ENCODE peak calls at places on chromosomes 12 and 14, in eight cellular contexts. Y is PC-3; O is brain microvascular endothelial cell; G is heart right ventricle; E is neuronal stem cell; W is tibial artery; A is GM12878; K is CD4-positive, alpha-beta memory T cell. C is an unnamed sample.

GRCh38 chr12:5081016-5081415 is 37.3 kb downstream of the KCNA5 start:
- DNase-seq in G (peak; percentile 30), O (no peak), K (no peak), Y (no peak), W (no peak), E (no peak), A (no peak), C (no peak)

GRCh38 chr12:65098364-65098763 is 22.7 kb downstream of the WIF1 start:
- DNase-seq in W (no peak), Y (peak; percentile 37), A (no peak), O (no peak), E (no peak), G (no peak), K (no peak), C (no peak)

GRCh38 chr14:77565289-77566081 is 51.0 kb downstream of the SPTLC2 start:
- DNase-seq in O (peak; percentile 47), Y (no peak), K (no peak), G (no peak), E (no peak), A (no peak), W (no peak), C (no peak)

GRCh38 chr14:73237219-73237785 is at the start of gene PAPLN:
- DNase-seq in G (no peak), O (no peak), E (no peak), Y (peak; percentile 29), A (no peak), K (no peak), W (peak; percentile 34), C (no peak)

GRCh38 chr14:71555654-71556559 is 376.3 kb upstream of the RGS6 start:
- DNase-seq in O (no peak), A (peak; percentile 98), G (no peak), W (no peak), E (no peak), Y (no peak), K (peak; percentile 56), C (no peak)

GRCh38 chr12:79690606-79691298 is at the start of gene PAWR:
- DNase-seq in K (no peak), G (peak; percentile 53), Y (peak; percentile 92), O (peak; percentile 45), E (peak; percentile 84), A (no peak), W (peak; percentile 57), C (no peak)

GRCh38 chr12:117507547-117507946 is 146.1 kb upstream of the NOS1 start:
- DNase-seq in W (no peak), K (no peak), E (no peak), G (no peak), O (no peak), A (no peak), Y (peak; percentile 13), C (no peak)

GRCh38 chr12:120141336-120141735 is 24.8 kb upstream of the RAB35 start:
- DNase-seq in E (no peak), G (no peak), A (no peak), K (no peak), O (no peak), W (no peak), Y (no peak), C (no peak)

GRCh38 chr12:124592050-124592449 is 24.6 kb upstream of the NCOR2 start:
- DNase-seq in O (peak; percentile 39), Y (peak; percentile 82), A (no peak), W (no peak), K (no peak), G (no peak), E (no peak), C (no peak)

GRCh38 chr12:12696562-12697383 is 790 bp upstream of the GPR19 start:
- DNase-seq in W (peak; percentile 93), E (peak; percentile 77), Y (peak; percentile 67), O (peak; percentile 84), A (peak; percentile 91), K (peak; percentile 95), G (peak; percentile 91), C (peak; percentile 78)

GRCh38 chr12:96237465-96238077 is 43.4 kb downstream of the ELK3 start:
- DNase-seq in E (no peak), A (no peak), K (peak; percentile 58), O (peak; percentile 96), W (peak; percentile 87), Y (peak; percentile 93), G (peak; percentile 52), C (no peak)

GRCh38 chr12:49983892-49984291 is 11.1 kb downstream of the AQP6 start:
- DNase-seq in Y (peak; percentile 58), E (no peak), W (no peak), O (peak; percentile 82), G (no peak), A (no peak), K (no peak), C (no peak)

GRCh38 chr14:70317969-70318634 is 41.4 kb downstream of the COX16 start:
- DNase-seq in Y (peak; percentile 73), A (peak; percentile 2), W (no peak), O (peak; percentile 64), K (no peak), E (peak; percentile 60), G (no peak), C (no peak)

GRCh38 chr12:76984566-76984965 is 80.8 kb downstream of the E2F7 start:
- DNase-seq in A (no peak), K (no peak), Y (no peak), E (no peak), O (no peak), W (no peak), G (no peak), C (no peak)

GRCh38 chr12:79402626-79403025 is 288.1 kb downstream of the PAWR start:
- DNase-seq in K (no peak), O (peak; percentile 40), W (no peak), E (no peak), G (no peak), Y (no peak), A (no peak), C (no peak)

GRCh38 chr12:10673660-10674384 is at the start of gene STYK1:
- DNase-seq in G (peak; percentile 29), O (no peak), W (peak; percentile 27), E (peak; percentile 50), Y (peak; percentile 89), A (peak; percentile 24), K (peak; percentile 57), C (peak; percentile 48)

GRCh38 chr12:54385251-54385914 is 850 bp upstream of the ZNF385A start:
- DNase-seq in K (no peak), A (no peak), W (no peak), E (no peak), Y (no peak), O (no peak), G (no peak), C (peak; percentile 44)

GRCh38 chr14:22123188-22123560 is 449.6 kb upstream of the OR4E1 start:
- DNase-seq in G (no peak), E (no peak), Y (no peak), O (no peak), K (no peak), A (no peak), W (no peak), C (no peak)
- H3K27ac ChIP-seq in G (no peak overlapping the region), E (no peak overlapping the region), Y (no peak overlapping the region), O (no peak overlapping the region), K (peak overlapping the region; percentile 46), A (no peak overlapping the region), W (no peak overlapping the region), C (no peak overlapping the region)

DNA sequence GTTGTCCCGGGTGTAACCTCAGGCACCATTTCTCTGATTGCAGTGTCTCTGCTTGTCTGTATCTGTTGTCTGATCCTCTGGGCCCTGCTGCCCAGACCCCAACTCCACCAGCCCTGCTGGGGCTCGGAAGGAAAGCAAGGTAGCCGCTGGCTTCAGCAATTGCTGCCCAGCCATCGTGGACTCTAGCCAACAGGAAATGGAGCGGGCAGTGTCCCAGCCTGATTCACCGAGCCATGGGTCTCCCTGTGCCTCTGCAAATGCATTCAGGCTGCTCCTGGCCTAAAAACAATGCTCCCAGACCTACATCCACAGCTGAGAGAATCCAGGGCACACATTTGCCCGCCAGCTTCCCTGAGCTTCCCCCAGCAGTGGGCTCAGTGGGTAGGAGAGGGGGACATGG is 9.2 kb downstream of the TUNAR start:
- DNase-seq in K (no peak), Y (no peak), E (no peak), A (no peak), O (no peak), W (no peak), G (no peak), C (no peak)
- H3K27ac ChIP-seq in K (no peak overlapping the region), Y (no peak overlapping the region), E (no peak overlapping the region), A (no peak overlapping the region), O (no peak overlapping the region), W (no peak overlapping the region), G (no peak overlapping the region), C (peak overlapping the region; percentile 9)

DNA sequence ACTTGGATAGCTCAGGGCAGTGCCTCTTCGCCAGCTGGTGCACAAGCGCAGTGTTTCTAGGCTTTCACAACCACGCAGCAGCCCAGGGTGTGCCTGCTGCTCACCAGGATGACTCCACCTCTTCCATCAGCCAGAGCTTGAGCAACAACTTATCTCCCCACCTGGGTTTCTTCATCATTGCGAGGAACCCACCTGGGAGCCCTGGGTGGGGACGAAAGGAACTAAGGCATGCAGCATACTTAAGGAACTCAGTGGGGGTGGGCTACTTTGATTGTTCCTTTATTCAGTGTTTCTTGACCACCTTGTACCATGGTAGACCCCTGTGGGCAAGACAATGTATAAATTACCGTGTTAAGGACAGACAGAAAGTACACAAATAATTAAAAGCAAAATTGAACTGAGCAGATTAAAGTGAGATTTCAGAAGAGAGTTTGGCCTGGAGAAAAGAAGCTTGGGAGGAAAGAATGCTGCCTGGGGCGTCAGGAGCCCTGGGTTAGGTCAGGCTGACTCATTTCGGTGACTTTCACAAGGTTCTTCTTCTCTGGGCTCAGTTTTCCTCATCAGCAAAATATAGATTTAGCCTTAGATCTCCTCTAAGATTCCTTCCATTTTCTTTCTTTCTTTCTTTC is 22.9 kb downstream of the KRT18 start:
- DNase-seq in W (no peak), E (no peak), G (no peak), Y (peak; percentile 83), O (peak; percentile 58), K (no peak), A (no peak), C (no peak)
- H3K27ac ChIP-seq in W (no peak overlapping the region), E (no peak overlapping the region), G (no peak overlapping the region), Y (peak overlapping the region; percentile 81), O (no peak overlapping the region), K (no peak overlapping the region), A (no peak overlapping the region), C (no peak overlapping the region)

DNA sequence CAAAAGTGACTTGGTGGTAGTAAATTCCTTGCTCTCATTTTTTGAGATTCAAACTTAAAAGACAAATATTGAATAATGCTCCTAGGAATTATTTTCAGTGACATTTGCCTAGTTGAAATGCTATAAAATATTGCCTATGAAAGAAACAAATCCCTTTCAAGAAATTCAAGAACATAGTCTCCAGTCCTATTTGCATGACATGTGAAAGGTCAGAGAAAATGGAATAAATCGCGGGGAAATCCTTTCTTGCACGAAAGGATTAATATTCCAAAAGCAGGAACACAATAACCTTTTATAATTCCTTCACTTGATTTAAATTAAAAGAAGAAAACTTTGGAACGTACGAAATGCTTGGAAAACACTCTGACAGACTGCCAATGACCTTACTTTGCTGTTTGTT is 103.2 kb downstream of the PRIMA1 start:
- DNase-seq in K (no peak), O (no peak), A (no peak), Y (no peak), E (no peak), G (no peak), W (no peak), C (no peak)
- H3K27ac ChIP-seq in K (no peak overlapping the region), O (no peak overlapping the region), A (no peak overlapping the region), Y (no peak overlapping the region), E (no peak overlapping the region), G (no peak overlapping the region), W (no peak overlapping the region), C (no peak overlapping the region)

DNA sequence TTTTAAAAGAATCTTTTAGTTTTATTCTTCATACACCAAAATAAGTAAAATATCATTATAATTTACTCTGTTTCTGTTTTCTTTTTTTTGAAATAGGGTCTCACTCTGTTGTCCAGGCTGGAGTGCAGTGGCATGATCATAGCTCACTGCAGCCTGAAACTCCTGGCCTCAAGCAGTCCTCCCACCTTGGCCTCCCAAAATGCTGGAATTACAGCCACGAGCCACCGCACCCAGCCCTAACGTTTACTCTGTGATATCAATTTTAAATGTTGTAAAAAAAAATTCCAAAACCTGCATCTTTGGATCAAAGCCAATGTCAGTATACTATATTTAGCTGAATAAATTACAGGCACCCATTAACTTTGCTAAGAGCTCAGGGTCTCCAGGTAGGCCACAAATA is 437.1 kb upstream of the USP15 start:
- DNase-seq in K (no peak), A (no peak), G (no peak), Y (no peak), W (no peak), O (no peak), E (no peak), C (no peak)
- H3K27ac ChIP-seq in K (no peak overlapping the region), A (no peak overlapping the region), G (no peak overlapping the region), Y (no peak overlapping the region), W (no peak overlapping the region), O (no peak overlapping the region), E (no peak overlapping the region), C (no peak overlapping the region)